ENCODE peak calls at places on chromosome 18, in nine cellular contexts. Z, E, X, C, Y, Q, V, L and S are unnamed samples.

GRCh38 chr18:50051288-50051687 is 143.7 kb downstream of the MYO5B start:
- DNase-seq in C (no peak), V (peak; percentile 13), Y (no peak), X (no peak), Q (no peak), E (no peak), Z (no peak), L (no peak), S (no peak)

GRCh38 chr18:69469444-69469919 is 68.8 kb downstream of the DOK6 start:
- DNase-seq in E (no peak), X (no peak), Q (no peak), Y (no peak), L (no peak), C (no peak), V (peak; percentile 68), Z (no peak), S (no peak)

GRCh38 chr18:10045296-10045891 is 131.6 kb downstream of the VAPA start:
- DNase-seq in Y (no peak), Z (no peak), E (no peak), C (no peak), L (no peak), V (no peak), Q (no peak), X (peak; percentile 66), S (no peak)

GRCh38 chr18:56001576-56001975 is 413.6 kb upstream of the TCF4 start:
- DNase-seq in V (peak; percentile 0), C (no peak), L (no peak), Z (peak; percentile 51), Q (no peak), E (no peak), X (no peak), Y (no peak), S (no peak)

GRCh38 chr18:10274327-10274726 is 180.1 kb upstream of the APCDD1 start:
- DNase-seq in Z (no peak), Y (peak; percentile 33), E (peak; percentile 77), X (no peak), V (no peak), C (peak; percentile 22), Q (peak; percentile 28), L (no peak), S (no peak)

GRCh38 chr18:46366977-46367376 is 262.8 kb downstream of the HAUS1 start:
- DNase-seq in Z (no peak), V (no peak), X (no peak), C (no peak), Y (no peak), Q (no peak), E (no peak), L (no peak), S (no peak)

GRCh38 chr18:48922801-48923730 is 27.7 kb downstream of the SMAD7 start:
- DNase-seq in Q (peak; percentile 76), L (peak; percentile 63), V (no peak), E (peak; percentile 88), Z (peak; percentile 94), C (peak; percentile 84), X (peak; percentile 89), Y (peak; percentile 85), S (peak; percentile 63)

GRCh38 chr18:3794537-3795348 is 344.8 kb downstream of the TGIF1 start:
- DNase-seq in V (peak; percentile 66), E (peak; percentile 99), C (peak; percentile 96), X (no peak), L (peak; percentile 79), Y (peak; percentile 81), Q (peak; percentile 96), Z (peak; percentile 96), S (peak; percentile 62)

GRCh38 chr18:56314396-56314795 is 324.0 kb downstream of the TXNL1 start:
- DNase-seq in Y (peak; percentile 20), Q (no peak), X (no peak), E (peak; percentile 32), Z (no peak), C (peak; percentile 9), L (no peak), V (peak; percentile 10), S (no peak)

GRCh38 chr18:61901334-61901986 is 8.7 kb upstream of the RNF152 start:
- DNase-seq in E (peak; percentile 65), L (no peak), V (peak; percentile 59), Y (peak; percentile 27), X (peak; percentile 67), Q (no peak), C (peak; percentile 54), Z (peak; percentile 54), S (peak; percentile 29)

GRCh38 chr18:26407721-26408601 is 140.4 kb downstream of the KCTD1 start:
- DNase-seq in Q (no peak), X (no peak), Z (no peak), V (no peak), E (no peak), Y (no peak), L (no peak), C (no peak), S (no peak)

GRCh38 chr18:69484699-69485396 is 84.2 kb downstream of the DOK6 start:
- DNase-seq in Y (peak; percentile 35), Q (no peak), V (peak; percentile 5), E (peak; percentile 20), C (peak; percentile 56), L (peak; percentile 25), Z (peak; percentile 45), X (no peak), S (peak; percentile 2)

GRCh38 chr18:48615566-48616401 is 77.0 kb downstream of the CTIF start:
- DNase-seq in Q (no peak), C (no peak), Y (no peak), X (no peak), Z (no peak), L (no peak), E (no peak), V (no peak), S (no peak)

GRCh38 chr18:61738042-61738441 is 154.8 kb downstream of the RNF152 start:
- DNase-seq in Y (no peak), Z (no peak), Q (no peak), L (no peak), V (no peak), X (peak; percentile 90), C (peak; percentile 67), E (no peak), S (no peak)

GRCh38 chr18:8478968-8479370 is 130.3 kb upstream of the RAB12 start:
- DNase-seq in E (no peak), V (no peak), C (no peak), L (no peak), Z (no peak), Q (no peak), Y (no peak), X (no peak), S (no peak)

GRCh38 chr18:27752944-27753343 is 424.0 kb downstream of the CDH2 start:
- DNase-seq in E (no peak), L (no peak), V (no peak), X (no peak), Z (no peak), C (no peak), Y (no peak), Q (no peak), S (no peak)

GRCh38 chr18:70423988-70424387 is 135.1 kb downstream of the SOCS6 start:
- DNase-seq in L (no peak), V (no peak), C (no peak), Z (peak; percentile 7), Q (no peak), X (no peak), Y (peak; percentile 46), E (peak; percentile 76), S (no peak)

GRCh38 chr18:3219621-3220335 is at the start of gene MYOM1:
- DNase-seq in X (no peak), E (no peak), V (no peak), Y (no peak), Z (no peak), C (no peak), Q (no peak), L (no peak), S (no peak)

GRCh38 chr18:43486462-43486861 is 209.2 kb upstream of the SYT4 start:
- DNase-seq in Z (no peak), Y (no peak), X (no peak), Q (no peak), C (peak; percentile 1), E (no peak), V (peak; percentile 44), L (no peak), S (no peak)

GRCh38 chr18:11849279-11849678 is 1.9 kb upstream of the CHMP1B start:
- DNase-seq in Z (no peak), Y (no peak), L (no peak), C (no peak), V (no peak), Q (no peak), X (no peak), E (no peak), S (no peak)

GRCh38 chr18:34222396-34223163 is 2.1 kb downstream of the NOL4 start:
- DNase-seq in Z (peak; percentile 9), C (no peak), L (no peak), X (no peak), Y (no peak), Q (no peak), V (no peak), E (peak; percentile 1), S (no peak)

GRCh38 chr18:34153711-34154110 is 71.0 kb downstream of the NOL4 start:
- DNase-seq in E (peak; percentile 29), Z (peak; percentile 28), C (peak; percentile 59), L (peak; percentile 3), V (peak; percentile 7), X (no peak), Q (no peak), Y (no peak), S (no peak)

GRCh38 chr18:77168666-77169358 is 36.2 kb upstream of the MBP start:
- DNase-seq in Y (no peak), Z (no peak), Q (no peak), L (no peak), V (no peak), C (no peak), E (no peak), X (no peak), S (no peak)

GRCh38 chr18:5600376-5601071 is 56.7 kb upstream of the EPB41L3 start:
- DNase-seq in Y (no peak), E (peak; percentile 49), Z (peak; percentile 49), Q (no peak), C (peak; percentile 62), V (no peak), X (no peak), L (no peak), S (no peak)
- TF ChIP-seq CTCF in Y (peak; percentile 38), E (peak; percentile 40), Z (peak; percentile 39), Q (no peak), C (peak; percentile 43), V (peak; percentile 40), X (peak; percentile 32), L (peak; percentile 28), S (peak; percentile 30)

GRCh38 chr18:37524139-37524538 is 41.5 kb downstream of the CELF4 start:
- DNase-seq in C (no peak), Q (no peak), L (no peak), X (no peak), Y (no peak), Z (no peak), V (no peak), E (no peak), S (no peak)
- H3K4me3 ChIP-seq in C (no peak overlapping the region), Q (no peak overlapping the region), L (no peak overlapping the region), X (no peak overlapping the region), Y (no peak overlapping the region), Z (no peak overlapping the region), V (peak overlapping the region; percentile 26), E (no peak overlapping the region), S (no peak overlapping the region)

GRCh38 chr18:58768293-58768974 is 96.2 kb upstream of the ZNF532 start:
- DNase-seq in L (no peak), Y (no peak), C (peak; percentile 45), V (peak; percentile 63), E (peak; percentile 43), Z (peak; percentile 48), Q (no peak), X (peak; percentile 82), S (no peak)
- TF ChIP-seq CTCF in L (peak; percentile 84), Y (peak; percentile 83), C (peak; percentile 75), V (peak; percentile 72), E (peak; percentile 74), Z (peak; percentile 86), Q (peak; percentile 93), X (peak; percentile 79), S (peak; percentile 88)

GRCh38 chr18:63317982-63318881 is 1.3 kb downstream of the BCL2 start:
- DNase-seq in X (peak; percentile 88), Q (no peak), Y (no peak), Z (no peak), V (no peak), E (no peak), L (no peak), C (no peak), S (no peak)
- H3K4me3 ChIP-seq in X (peak overlapping the region; percentile 85), Q (peak overlapping the region; percentile 76), Y (peak overlapping the region; percentile 75), Z (peak overlapping the region; percentile 72), V (peak overlapping the region; percentile 51), E (peak overlapping the region; percentile 74), L (peak overlapping the region; percentile 71), C (peak overlapping the region; percentile 81), S (peak overlapping the region; percentile 74)